ENCODE peak calls at places on chromosome 9, in four cellular contexts. V is GM12878, Z is HEK293T, U is K562. W is an unnamed sample.

GRCh38 chr9:3733039-3733408 is 207.2 kb upstream of the RFX3 start:
- DNase-seq in V (peak; percentile 9), Z (no peak), U (no peak), W (no peak)

GRCh38 chr9:109098221-109098959 is 21.4 kb downstream of the TMEM245 start:
- DNase-seq in V (no peak), Z (peak; percentile 39), U (peak; percentile 61), W (peak; percentile 68)

GRCh38 chr9:113503613-113504230 is 40.2 kb downstream of the RGS3 start:
- DNase-seq in V (no peak), Z (no peak), U (no peak), W (no peak)

GRCh38 chr9:133992780-133993634 is 883 bp upstream of the VAV2 start:
- DNase-seq in V (no peak), Z (peak; percentile 80), U (peak; percentile 80), W (peak; percentile 77)

GRCh38 chr9:109728696-109729300 is 51.2 kb upstream of the PALM2AKAP2 start:
- DNase-seq in V (no peak), Z (no peak), U (no peak), W (no peak)

GRCh38 chr9:4501147-4501507 is 10.9 kb downstream of the SLC1A1 start:
- DNase-seq in V (no peak), Z (no peak), U (no peak), W (no peak)

GRCh38 chr9:92592946-92593860 is 57.4 kb upstream of the ECM2 start:
- DNase-seq in V (no peak), Z (no peak), U (no peak), W (no peak)

GRCh38 chr9:23821400-23822181 is 4.4 kb downstream of the ELAVL2 start:
- DNase-seq in V (no peak), Z (peak; percentile 72), U (no peak), W (no peak)

GRCh38 chr9:131012396-131012917 is 3.5 kb downstream of the LAMC3 start:
- DNase-seq in V (no peak), Z (no peak), U (no peak), W (no peak)

GRCh38 chr9:128526729-128527128 is 22.2 kb downstream of the GLE1 start:
- DNase-seq in V (no peak), Z (no peak), U (no peak), W (no peak)

GRCh38 chr9:84811072-84811725 is 141.7 kb downstream of the NTRK2 start:
- DNase-seq in V (no peak), Z (no peak), U (no peak), W (no peak)

GRCh38 chr9:125409217-125409636 is 147.6 kb downstream of the GAPVD1 start:
- DNase-seq in V (no peak), Z (no peak), U (peak; percentile 44), W (no peak)

GRCh38 chr9:121098567-121099198 is 23.9 kb downstream of the CNTRL start:
- DNase-seq in V (no peak), Z (no peak), U (no peak), W (no peak)

GRCh38 chr9:90300901-90301688 is 341.5 kb downstream of the DIRAS2 start:
- DNase-seq in V (no peak), Z (no peak), U (no peak), W (no peak)

GRCh38 chr9:70011366-70011765 is 32.3 kb upstream of the MAMDC2 start:
- DNase-seq in V (no peak), Z (no peak), U (no peak), W (no peak)

GRCh38 chr9:78143281-78144007 is 92.4 kb upstream of the CEP78 start:
- DNase-seq in V (no peak), Z (no peak), U (no peak), W (no peak)

GRCh38 chr9:113164536-113165300 is 13.9 kb downstream of the SLC31A2 start:
- DNase-seq in V (no peak), Z (no peak), U (peak; percentile 24), W (no peak)

GRCh38 chr9:27430754-27431540 is 93.1 kb upstream of the IFNK start:
- DNase-seq in V (no peak), Z (no peak), U (no peak), W (no peak)

GRCh38 chr9:11709567-11709966 is 983.6 kb upstream of the TYRP1 start:
- DNase-seq in V (no peak), Z (no peak), U (no peak), W (no peak)

GRCh38 chr9:130660683-130661460 is 3.5 kb upstream of the PRDM12 start:
- DNase-seq in V (no peak), Z (peak; percentile 45), U (no peak), W (no peak)

GRCh38 chr9:2859776-2860379 is 16.0 kb upstream of the PUM3 start:
- DNase-seq in V (no peak), Z (peak; percentile 48), U (peak; percentile 63), W (peak; percentile 54)

GRCh38 chr9:37529111-37529510 is 43.4 kb downstream of the POLR1E start:
- DNase-seq in V (peak; percentile 40), Z (no peak), U (no peak), W (no peak)

GRCh38 chr9:38651400-38652042 is 31.1 kb upstream of the ANKRD18A start:
- DNase-seq in V (peak; percentile 11), Z (no peak), U (no peak), W (no peak)
- TF ChIP-seq FOXK2 in V (no peak), Z (no peak), U (no peak), W (no peak)

GRCh38 chr9:111910428-111910827 is 13.8 kb downstream of the UGCG start:
- DNase-seq in V (no peak), Z (no peak), U (no peak), W (no peak)
- TF ChIP-seq FOXK2 in V (no peak), Z (no peak), U (no peak), W (no peak)

GRCh38 chr9:8816361-8816760 is 1016.8 kb upstream of the DMAC1 start:
- DNase-seq in V (no peak), Z (peak; percentile 5), U (no peak), W (no peak)

GRCh38 chr9:8817335-8817734 is 1017.8 kb upstream of the DMAC1 start:
- DNase-seq in V (no peak), Z (no peak), U (no peak), W (no peak)

GRCh38 chr9:8809747-8810146 is 1010.2 kb upstream of the DMAC1 start:
- DNase-seq in V (no peak), Z (no peak), U (no peak), W (no peak)

DNA sequence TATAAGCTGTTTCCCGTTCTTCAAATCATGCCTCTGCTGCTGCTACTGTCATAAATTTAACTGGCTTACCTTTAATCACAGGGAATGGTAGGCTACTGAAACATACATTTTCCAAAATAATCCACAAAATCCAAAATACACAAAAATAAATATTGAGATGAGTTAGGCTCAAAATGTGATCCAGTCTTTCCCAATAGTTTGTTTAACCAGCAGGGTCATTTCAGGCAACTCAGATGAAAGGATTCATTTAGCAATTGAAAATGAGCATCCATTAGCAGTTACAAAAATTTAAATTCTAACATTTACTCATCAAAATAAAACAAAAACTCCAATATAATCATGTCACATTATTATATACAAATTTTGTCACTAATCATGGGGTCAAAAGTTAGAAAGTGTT is 1015.6 kb upstream of the DMAC1 start:
- DNase-seq in V (no peak), Z (no peak), U (no peak), W (no peak)
- TF ChIP-seq FOXK2 in V (no peak), Z (no peak), U (no peak), W (no peak)

DNA sequence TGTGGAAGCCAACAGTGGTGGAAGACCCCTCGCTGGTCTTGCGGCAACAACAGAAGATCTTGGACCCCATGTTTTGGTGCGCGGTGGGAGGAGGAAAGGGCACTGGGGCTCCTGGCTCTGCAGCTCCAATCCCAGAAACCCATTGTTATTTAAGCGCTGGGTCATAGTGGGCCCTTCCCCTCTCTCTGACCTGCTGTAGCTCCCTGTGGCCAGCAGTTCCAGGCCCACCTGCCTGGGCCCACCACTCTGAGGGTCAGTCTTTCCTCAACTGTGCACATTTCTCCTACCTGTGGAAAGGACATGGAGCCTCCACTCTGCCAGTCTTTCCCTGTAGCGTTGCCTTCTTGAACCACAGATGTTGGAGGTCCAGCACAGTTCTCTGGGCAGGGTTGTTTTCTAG is at the start of gene TEX53:
- DNase-seq in V (no peak), Z (no peak), U (no peak), W (no peak)
- TF ChIP-seq FOXK2 in V (no peak), Z (no peak), U (no peak), W (no peak)